ENCODE peak calls at places on chromosomes 1 and 21, in nine cellular contexts. One of them, this sample, is unnamed.

GRCh38 chr1:166673722-166674121 is 165.6 kb upstream of the POGK start:
- DNase-seq in H9: no peak
- DNase-seq in prostate gland: no peak
- DNase-seq in sigmoid colon: no peak
- DNase-seq in fibroblast of lung: no peak
- DNase-seq in tibial artery: no peak
- DNase-seq in transverse colon: no peak
- DNase-seq in tibial nerve: no peak
- DNase-seq in ovary: no peak
- DNase-seq in this sample: no peak

GRCh38 chr1:3942416-3943122 is 42.5 kb upstream of the C1orf174 start:
- DNase-seq in transverse colon: peak; percentile 27
- DNase-seq in sigmoid colon: no peak
- DNase-seq in fibroblast of lung: no peak
- DNase-seq in tibial nerve: no peak
- DNase-seq in ovary: no peak
- DNase-seq in tibial artery: no peak
- DNase-seq in prostate gland: no peak
- DNase-seq in H9: no peak
- DNase-seq in this sample: no peak

GRCh38 chr1:221783437-221783836 is 41.5 kb upstream of the DUSP10 start:
- DNase-seq in fibroblast of lung: no peak
- DNase-seq in prostate gland: no peak
- DNase-seq in transverse colon: no peak
- DNase-seq in H9: no peak
- DNase-seq in sigmoid colon: no peak
- DNase-seq in ovary: no peak
- DNase-seq in tibial artery: no peak
- DNase-seq in tibial nerve: no peak
- DNase-seq in this sample: no peak

GRCh38 chr1:61337981-61338848 is 255.9 kb downstream of the NFIA start:
- DNase-seq in prostate gland: peak; percentile 86
- DNase-seq in H9: peak; percentile 60
- DNase-seq in sigmoid colon: peak; percentile 84
- DNase-seq in fibroblast of lung: peak; percentile 95
- DNase-seq in tibial nerve: peak; percentile 47
- DNase-seq in ovary: peak; percentile 59
- DNase-seq in transverse colon: peak; percentile 60
- DNase-seq in tibial artery: peak; percentile 91
- DNase-seq in this sample: peak; percentile 64

GRCh38 chr1:37556712-37557196 is at the start of gene DNALI1:
- DNase-seq in sigmoid colon: peak; percentile 96
- DNase-seq in transverse colon: peak; percentile 82
- DNase-seq in tibial nerve: peak; percentile 75
- DNase-seq in H9: peak; percentile 97
- DNase-seq in tibial artery: peak; percentile 92
- DNase-seq in prostate gland: peak; percentile 90
- DNase-seq in fibroblast of lung: peak; percentile 92
- DNase-seq in ovary: peak; percentile 96
- DNase-seq in this sample: peak; percentile 96

GRCh38 chr1:42963378-42964005 is 4.8 kb upstream of the SLC2A1 start:
- DNase-seq in transverse colon: no peak
- DNase-seq in ovary: no peak
- DNase-seq in prostate gland: no peak
- DNase-seq in sigmoid colon: no peak
- DNase-seq in H9: no peak
- DNase-seq in tibial nerve: no peak
- DNase-seq in fibroblast of lung: peak; percentile 87
- DNase-seq in tibial artery: no peak
- DNase-seq in this sample: no peak

GRCh38 chr1:242827538-242827937 is 303.0 kb upstream of the PLD5 start:
- DNase-seq in transverse colon: no peak
- DNase-seq in ovary: no peak
- DNase-seq in prostate gland: no peak
- DNase-seq in sigmoid colon: no peak
- DNase-seq in tibial artery: no peak
- DNase-seq in tibial nerve: no peak
- DNase-seq in fibroblast of lung: no peak
- DNase-seq in H9: no peak
- DNase-seq in this sample: no peak

GRCh38 chr1:1899266-1899966 is 8.5 kb upstream of the GNB1 start:
- DNase-seq in tibial artery: no peak
- DNase-seq in H9: peak; percentile 68
- DNase-seq in ovary: no peak
- DNase-seq in sigmoid colon: no peak
- DNase-seq in fibroblast of lung: no peak
- DNase-seq in prostate gland: no peak
- DNase-seq in tibial nerve: no peak
- DNase-seq in transverse colon: no peak
- DNase-seq in this sample: no peak

GRCh38 chr21:36456714-36457399 is 23.1 kb downstream of the CLDN14 start:
- DNase-seq in ovary: no peak
- DNase-seq in fibroblast of lung: no peak
- DNase-seq in transverse colon: no peak
- DNase-seq in tibial nerve: no peak
- DNase-seq in prostate gland: no peak
- DNase-seq in sigmoid colon: peak; percentile 22
- DNase-seq in tibial artery: no peak
- DNase-seq in H9: no peak
- DNase-seq in this sample: peak; percentile 21

GRCh38 chr1:240170806-240171205 is 79.1 kb downstream of the FMN2 start:
- DNase-seq in tibial artery: no peak
- DNase-seq in H9: no peak
- DNase-seq in fibroblast of lung: no peak
- DNase-seq in transverse colon: no peak
- DNase-seq in ovary: no peak
- DNase-seq in sigmoid colon: no peak
- DNase-seq in prostate gland: no peak
- DNase-seq in tibial nerve: no peak
- DNase-seq in this sample: peak; percentile 93
- H3K27me3 ChIP-seq in tibial artery: no peaks in the 10 kb centered on the region
- H3K27me3 ChIP-seq in H9: no peaks in the 10 kb centered on the region
- H3K27me3 ChIP-seq in fibroblast of lung: no peaks in the 10 kb centered on the region
- H3K27me3 ChIP-seq in transverse colon: no peaks in the 10 kb centered on the region
- H3K27me3 ChIP-seq in ovary: no peaks in the 10 kb centered on the region
- H3K27me3 ChIP-seq in sigmoid colon: no peaks in the 10 kb centered on the region
- H3K27me3 ChIP-seq in prostate gland: no peaks in the 10 kb centered on the region
- H3K27me3 ChIP-seq in tibial nerve: no peaks in the 10 kb centered on the region
- H3K27me3 ChIP-seq in this sample: peaks cover 43% of the 10 kb centered on the region

DNA sequence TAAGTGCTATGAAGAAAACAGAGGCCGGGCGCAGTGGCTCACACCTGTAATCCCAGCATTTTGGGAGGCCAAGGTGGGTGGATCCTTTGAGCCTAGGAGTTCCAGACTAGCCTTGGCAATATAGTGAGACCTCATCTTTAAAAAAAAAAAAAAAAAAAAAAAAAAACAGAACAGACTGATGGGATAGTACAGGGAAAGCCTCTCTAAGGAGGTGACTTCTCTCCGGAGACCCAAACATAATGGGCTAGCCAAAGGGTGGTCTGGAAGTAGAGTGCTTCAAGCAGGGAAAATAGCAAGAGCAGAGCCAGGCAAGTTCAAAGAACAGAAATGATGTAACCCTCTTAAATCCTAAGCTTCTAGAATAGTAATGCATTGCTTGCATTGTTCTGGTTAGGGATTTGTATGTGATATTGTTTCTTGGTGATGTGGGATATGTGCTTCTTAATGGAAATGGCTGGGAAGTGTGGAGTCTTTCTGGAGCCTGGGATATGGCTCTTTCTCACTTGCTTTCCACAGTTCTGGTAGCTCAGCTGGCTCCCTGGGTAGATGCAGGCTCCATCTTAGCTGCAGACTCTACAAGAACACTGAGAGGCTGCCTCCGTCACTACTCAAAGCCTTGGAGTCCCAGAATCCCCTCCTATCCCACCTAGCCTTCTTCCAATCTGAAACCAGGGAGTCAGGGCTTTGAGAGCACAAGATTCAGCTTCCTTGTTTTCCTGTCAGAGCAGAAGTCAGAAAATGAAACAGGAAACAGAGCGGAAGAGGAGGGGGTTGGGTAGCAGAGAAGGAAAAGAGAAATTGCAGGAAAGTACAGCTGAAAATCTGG is 1.9 kb upstream of the PIGV start:
- DNase-seq in prostate gland: no peak
- DNase-seq in H9: no peak
- DNase-seq in tibial nerve: no peak
- DNase-seq in ovary: no peak
- DNase-seq in transverse colon: peak; percentile 28
- DNase-seq in tibial artery: no peak
- DNase-seq in fibroblast of lung: peak; percentile 53
- DNase-seq in sigmoid colon: no peak
- DNase-seq in this sample: peak; percentile 53
- H3K4me1 ChIP-seq in prostate gland: peaks cover 12% of the 10 kb centered on the region
- H3K4me1 ChIP-seq in H9: peaks cover 5% of the 10 kb centered on the region
- H3K4me1 ChIP-seq in tibial nerve: peaks cover 7% of the 10 kb centered on the region
- H3K4me1 ChIP-seq in ovary: peaks cover 31% of the 10 kb centered on the region
- H3K4me1 ChIP-seq in transverse colon: peaks cover 75% of the 10 kb centered on the region
- H3K4me1 ChIP-seq in tibial artery: peaks cover 66% of the 10 kb centered on the region
- H3K4me1 ChIP-seq in fibroblast of lung: peaks cover 35% of the 10 kb centered on the region
- H3K4me1 ChIP-seq in sigmoid colon: no peaks in the 10 kb centered on the region
- H3K4me1 ChIP-seq in this sample: peaks cover 37% of the 10 kb centered on the region

GRCh38 chr1:54795100-54795665 is 5.9 kb downstream of the TTC22 start:
- DNase-seq in ovary: no peak
- DNase-seq in tibial artery: no peak
- DNase-seq in sigmoid colon: no peak
- DNase-seq in tibial nerve: no peak
- DNase-seq in fibroblast of lung: no peak
- DNase-seq in H9: no peak
- DNase-seq in transverse colon: no peak
- DNase-seq in prostate gland: no peak
- DNase-seq in this sample: peak; percentile 13
- H3K27ac ChIP-seq in ovary: no peak overlapping the region
- H3K27ac ChIP-seq in tibial artery: no peak overlapping the region
- H3K27ac ChIP-seq in sigmoid colon: peak overlapping the region; percentile 21
- H3K27ac ChIP-seq in tibial nerve: no peak overlapping the region
- H3K27ac ChIP-seq in fibroblast of lung: no peak overlapping the region
- H3K27ac ChIP-seq in H9: no peak overlapping the region
- H3K27ac ChIP-seq in transverse colon: peak overlapping the region; percentile 90
- H3K27ac ChIP-seq in prostate gland: peak overlapping the region; percentile 10
- H3K27ac ChIP-seq in this sample: no peak overlapping the region

DNA sequence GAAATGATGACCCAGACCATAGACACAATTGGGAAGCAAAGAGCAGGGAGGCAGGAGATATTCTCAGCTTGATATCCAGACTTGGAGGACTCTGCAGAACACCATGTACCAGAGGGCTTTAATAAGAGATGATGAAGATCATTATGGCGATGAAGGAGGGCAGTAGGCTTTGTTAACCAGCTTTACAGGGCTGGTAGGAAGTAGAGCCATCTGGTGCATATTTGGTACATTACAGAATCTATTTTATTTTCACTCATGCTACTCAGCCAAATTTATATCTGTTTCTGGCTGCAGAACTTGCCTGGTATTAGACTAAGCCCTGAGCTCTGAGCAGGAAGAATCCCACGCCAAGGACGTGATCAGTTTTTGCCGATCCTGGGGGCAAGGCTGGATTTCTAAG is 61.8 kb upstream of the SYT6 start:
- DNase-seq in fibroblast of lung: no peak
- DNase-seq in prostate gland: no peak
- DNase-seq in ovary: no peak
- DNase-seq in H9: no peak
- DNase-seq in sigmoid colon: no peak
- DNase-seq in tibial nerve: no peak
- DNase-seq in tibial artery: no peak
- DNase-seq in transverse colon: no peak
- DNase-seq in this sample: no peak
- H3K27me3 ChIP-seq in fibroblast of lung: peaks cover 6% of the 10 kb centered on the region
- H3K27me3 ChIP-seq in prostate gland: no peaks in the 10 kb centered on the region
- H3K27me3 ChIP-seq in ovary: no peaks in the 10 kb centered on the region
- H3K27me3 ChIP-seq in H9: no peaks in the 10 kb centered on the region
- H3K27me3 ChIP-seq in sigmoid colon: no peaks in the 10 kb centered on the region
- H3K27me3 ChIP-seq in tibial nerve: no peaks in the 10 kb centered on the region
- H3K27me3 ChIP-seq in tibial artery: no peaks in the 10 kb centered on the region
- H3K27me3 ChIP-seq in transverse colon: peaks cover 4% of the 10 kb centered on the region
- H3K27me3 ChIP-seq in this sample: no peaks in the 10 kb centered on the region

GRCh38 chr1:93815738-93816110 is 63.3 kb downstream of the DNTTIP2 start:
- DNase-seq in tibial nerve: no peak
- DNase-seq in prostate gland: no peak
- DNase-seq in H9: no peak
- DNase-seq in transverse colon: no peak
- DNase-seq in fibroblast of lung: no peak
- DNase-seq in ovary: no peak
- DNase-seq in tibial artery: no peak
- DNase-seq in sigmoid colon: no peak
- DNase-seq in this sample: no peak
- H3K4me1 ChIP-seq in tibial nerve: no peaks in the 10 kb centered on the region
- H3K4me1 ChIP-seq in prostate gland: no peaks in the 10 kb centered on the region
- H3K4me1 ChIP-seq in H9: peaks cover 6% of the 10 kb centered on the region
- H3K4me1 ChIP-seq in transverse colon: peaks cover 16% of the 10 kb centered on the region
- H3K4me1 ChIP-seq in fibroblast of lung: peaks cover 15% of the 10 kb centered on the region
- H3K4me1 ChIP-seq in ovary: peaks cover 2% of the 10 kb centered on the region
- H3K4me1 ChIP-seq in tibial artery: peaks cover 17% of the 10 kb centered on the region
- H3K4me1 ChIP-seq in sigmoid colon: no peaks in the 10 kb centered on the region
- H3K4me1 ChIP-seq in this sample: peaks cover 3% of the 10 kb centered on the region

DNA sequence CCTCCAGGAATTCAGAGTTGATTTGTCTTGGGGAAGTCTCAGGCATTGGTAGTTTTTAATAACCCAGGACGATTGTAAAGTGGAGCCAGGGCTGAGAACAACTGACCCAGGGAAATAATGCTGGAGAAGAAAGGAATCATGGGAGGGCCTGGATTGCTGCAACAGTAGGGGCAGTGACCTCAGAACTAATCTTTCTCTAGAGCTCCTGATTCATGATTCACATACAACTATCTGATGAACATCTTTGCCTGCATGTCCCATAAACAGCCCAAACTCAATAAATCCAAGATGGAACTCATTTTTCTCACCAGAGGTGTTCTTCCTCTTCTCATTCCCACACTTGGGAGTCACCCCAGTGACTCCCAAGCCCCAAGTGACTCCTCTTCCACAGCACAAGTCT is 8.1 kb upstream of the G0S2 start:
- DNase-seq in prostate gland: no peak
- DNase-seq in fibroblast of lung: no peak
- DNase-seq in transverse colon: no peak
- DNase-seq in tibial nerve: no peak
- DNase-seq in sigmoid colon: no peak
- DNase-seq in tibial artery: no peak
- DNase-seq in H9: no peak
- DNase-seq in ovary: no peak
- DNase-seq in this sample: no peak
- H3K27ac ChIP-seq in prostate gland: no peak overlapping the region
- H3K27ac ChIP-seq in fibroblast of lung: no peak overlapping the region
- H3K27ac ChIP-seq in transverse colon: no peak overlapping the region
- H3K27ac ChIP-seq in tibial nerve: no peak overlapping the region
- H3K27ac ChIP-seq in sigmoid colon: no peak overlapping the region
- H3K27ac ChIP-seq in tibial artery: no peak overlapping the region
- H3K27ac ChIP-seq in H9: no peak overlapping the region
- H3K27ac ChIP-seq in ovary: no peak overlapping the region
- H3K27ac ChIP-seq in this sample: no peak overlapping the region

This sample was measured in cardiac muscle cell.